ENCODE peak calls at places on chromosome 18, in four cellular contexts. F, M, S and E are unnamed samples.

GRCh38 chr18:35491689-35492077 is 6.1 kb downstream of the INO80C start:
- DNase-seq in F (no peak), M (no peak), S (no peak), E (no peak)

GRCh38 chr18:58781627-58782194 is 83.0 kb upstream of the ZNF532 start:
- DNase-seq in F (peak; percentile 73), M (peak; percentile 81), S (peak; percentile 60), E (peak; percentile 86)

GRCh38 chr18:50663626-50664441 is 103.9 kb downstream of the MAPK4 start:
- DNase-seq in F (no peak), M (no peak), S (no peak), E (no peak)

GRCh38 chr18:63314991-63315662 is 4.4 kb downstream of the BCL2 start:
- DNase-seq in F (no peak), M (no peak), S (no peak), E (no peak)

GRCh38 chr18:75161629-75162028 is 47.3 kb downstream of the PTGR3 start:
- DNase-seq in F (no peak), M (no peak), S (peak; percentile 2), E (peak; percentile 73)

GRCh38 chr18:3861495-3861894 is 411.5 kb downstream of the TGIF1 start:
- DNase-seq in F (no peak), M (no peak), S (no peak), E (no peak)

GRCh38 chr18:12606592-12607315 is 51.2 kb downstream of the SPIRE1 start:
- DNase-seq in F (peak; percentile 18), M (peak; percentile 83), S (peak; percentile 67), E (peak; percentile 90)

GRCh38 chr18:13563390-13563805 is 163.0 kb downstream of the FAM210A start:
- DNase-seq in F (no peak), M (peak; percentile 29), S (no peak), E (peak; percentile 92)

GRCh38 chr18:63476666-63477065 is at the start of gene SERPINB5:
- DNase-seq in F (no peak), M (peak; percentile 100), S (peak; percentile 77), E (no peak)

GRCh38 chr18:2222270-2223185 is 348.8 kb downstream of the METTL4 start:
- DNase-seq in F (no peak), M (peak; percentile 74), S (peak; percentile 5), E (no peak)

GRCh38 chr18:58416014-58416703 is 212.7 kb downstream of the ALPK2 start:
- DNase-seq in F (no peak), M (no peak), S (no peak), E (no peak)

GRCh38 chr18:66724664-66725356 is 120.9 kb upstream of the CDH19 start:
- DNase-seq in F (no peak), M (peak; percentile 56), S (peak; percentile 31), E (peak; percentile 54)

GRCh38 chr18:61216086-61216485 is 117.1 kb upstream of the CDH20 start:
- DNase-seq in F (no peak), M (no peak), S (no peak), E (no peak)

GRCh38 chr18:47881752-47882455 is 48.6 kb downstream of the SMAD2 start:
- DNase-seq in F (peak; percentile 14), M (peak; percentile 60), S (peak; percentile 29), E (no peak)

GRCh38 chr18:35376742-35377695 is at the start of gene ZNF396:
- DNase-seq in F (peak; percentile 89), M (peak; percentile 54), S (peak; percentile 29), E (peak; percentile 66)

GRCh38 chr18:10518595-10519273 is 7.1 kb upstream of the NAPG start:
- DNase-seq in F (peak; percentile 65), M (no peak), S (peak; percentile 58), E (peak; percentile 32)

GRCh38 chr18:70380915-70381896 is 92.4 kb downstream of the SOCS6 start:
- DNase-seq in F (no peak), M (peak; percentile 55), S (peak; percentile 90), E (peak; percentile 88)

GRCh38 chr18:48408727-48409590 is at the start of gene ZBTB7C:
- DNase-seq in F (peak; percentile 69), M (peak; percentile 64), S (peak; percentile 46), E (no peak)

GRCh38 chr18:57143265-57143664 is 3.6 kb upstream of the BOD1L2 start:
- DNase-seq in F (no peak), M (no peak), S (no peak), E (no peak)

GRCh38 chr18:58635891-58636290 is 7.0 kb upstream of the ALPK2 start:
- DNase-seq in F (peak; percentile 18), M (peak; percentile 82), S (no peak), E (no peak)